ENCODE peak calls at places on chromosomes 7 and 10, in ten cellular contexts. X, H, L, A, O, C, E, P, J and Q are unnamed samples.

GRCh38 chr7:31175672-31176071 is 123.6 kb downstream of the ADCYAP1R1 start:
- DNase-seq in X (no peak), H (no peak), L (no peak), A (no peak), O (peak), C (no peak), E (no peak), P (no peak), J (no peak), Q (no peak)

GRCh38 chr7:44637788-44638594 is 31.6 kb downstream of the OGDH start:
- DNase-seq in X (peak), H (no peak), L (no peak), A (peak), O (no peak), C (no peak), E (peak), P (peak), J (peak), Q (no peak)

GRCh38 chr7:35599642-35600041 is 95.3 kb downstream of the HERPUD2 start:
- DNase-seq in X (no peak), H (no peak), L (no peak), A (no peak), O (no peak), C (no peak), E (no peak), P (no peak), J (no peak), Q (no peak)

GRCh38 chr7:138952791-138953190 is 28.4 kb downstream of the KIAA1549 start:
- DNase-seq in X (no peak), H (no peak), L (no peak), A (no peak), O (no peak), C (no peak), E (no peak), P (no peak), J (no peak), Q (no peak)

GRCh38 chr10:42421812-42422211 is 216.6 kb downstream of the ZNF33B start:
- DNase-seq in X (no peak), H (no peak), L (no peak), A (no peak), O (no peak), C (no peak), E (no peak), P (no peak), J (no peak), Q (no peak)

GRCh38 chr7:130294314-130294713 is 1.4 kb downstream of the CPA4 start:
- DNase-seq in X (no peak), H (no peak), L (no peak), A (no peak), O (no peak), C (no peak), E (no peak), P (no peak), J (no peak), Q (no peak)

GRCh38 chr10:82796510-82796909 is 921.5 kb downstream of the NRG3 start:
- DNase-seq in X (peak), H (no peak), L (no peak), A (no peak), O (no peak), C (peak), E (no peak), P (no peak), J (no peak), Q (peak)

GRCh38 chr10:61825001-61825400 is 76.5 kb upstream of the ARID5B start:
- DNase-seq in X (no peak), H (no peak), L (no peak), A (no peak), O (no peak), C (no peak), E (no peak), P (no peak), J (no peak), Q (no peak)

GRCh38 chr10:69769395-69769989 is 32.2 kb upstream of the COL13A1 start:
- DNase-seq in X (peak), H (no peak), L (no peak), A (peak), O (peak), C (no peak), E (no peak), P (peak), J (peak), Q (peak)

GRCh38 chr10:61961278-61961677 is 59.8 kb downstream of the ARID5B start:
- DNase-seq in X (no peak), H (no peak), L (no peak), A (no peak), O (no peak), C (no peak), E (no peak), P (no peak), J (no peak), Q (no peak)

GRCh38 chr10:5891009-5891408 is 966 bp downstream of the FBH1 start:
- DNase-seq in X (peak), H (no peak), L (peak), A (no peak), O (no peak), C (no peak), E (no peak), P (no peak), J (no peak), Q (no peak)

GRCh38 chr7:151954866-151955820 is 1.1 kb upstream of the GALNTL5 start:
- DNase-seq in X (peak), H (no peak), L (no peak), A (peak), O (peak), C (no peak), E (peak), P (no peak), J (no peak), Q (no peak)

GRCh38 chr7:389911-390601 is 100.1 kb downstream of the FOXL3 start:
- DNase-seq in X (no peak), H (no peak), L (peak), A (peak), O (no peak), C (no peak), E (no peak), P (no peak), J (no peak), Q (no peak)

GRCh38 chr10:69573056-69573806 is at the start of gene NEUROG3:
- DNase-seq in X (no peak), H (no peak), L (no peak), A (peak), O (peak), C (no peak), E (no peak), P (no peak), J (no peak), Q (no peak)

DNA sequence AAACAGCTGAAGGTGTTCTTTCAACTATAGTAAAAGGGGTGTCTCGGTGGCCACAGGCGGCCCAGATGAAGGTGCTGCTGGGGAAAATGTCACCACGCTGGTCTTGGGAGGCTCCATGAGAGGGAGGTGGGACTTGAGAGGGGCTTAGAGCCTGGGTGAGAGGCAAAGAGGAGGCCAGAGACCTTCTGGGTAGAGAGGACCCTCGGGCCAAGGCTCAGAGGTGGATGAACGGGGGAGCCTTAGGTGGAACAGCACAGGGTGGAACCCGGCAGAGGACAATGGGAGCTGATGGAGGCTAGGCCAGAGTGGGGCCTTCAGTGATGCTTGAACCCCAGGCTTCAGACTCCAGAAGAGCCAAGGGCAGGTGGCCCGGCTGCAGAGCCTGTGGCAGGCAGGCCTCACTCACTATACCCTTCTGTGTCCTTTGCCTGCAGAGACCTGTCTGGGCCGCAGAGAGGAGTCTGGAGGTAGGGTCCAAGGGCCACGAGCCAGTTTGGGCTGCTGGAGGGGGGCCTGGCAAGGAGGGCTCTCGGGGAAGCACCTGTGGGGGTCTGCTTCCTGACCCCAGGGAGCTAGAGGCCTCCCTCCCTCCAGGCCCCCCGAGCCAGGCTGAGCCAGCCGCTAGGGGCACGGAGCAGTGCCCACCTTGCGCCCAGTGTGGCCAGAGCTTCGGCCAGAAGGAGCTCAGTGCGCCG is 32.1 kb downstream of the ZNF783 start:
- DNase-seq in X (no peak), H (no peak), L (no peak), A (no peak), O (no peak), C (no peak), E (no peak), P (no peak), J (no peak), Q (no peak)
- H3K4me3 ChIP-seq in X (no peak), H (no peak), L (no peak), A (no peak), O (no peak), C (no peak), E (no peak), P (no peak), J (no peak), Q (no peak)

GRCh38 chr10:2933924-2934323 is 133.4 kb upstream of the PFKP start:
- DNase-seq in X (no peak), H (no peak), L (no peak), A (peak), O (no peak), C (no peak), E (no peak), P (no peak), J (no peak), Q (no peak)

GRCh38 chr10:2933041-2933440 is 134.3 kb upstream of the PFKP start:
- DNase-seq in X (no peak), H (no peak), L (no peak), A (no peak), O (no peak), C (no peak), E (no peak), P (no peak), J (no peak), Q (no peak)

GRCh38 chr10:2933519-2933918 is 133.8 kb upstream of the PFKP start:
- DNase-seq in X (no peak), H (no peak), L (no peak), A (peak), O (no peak), C (no peak), E (no peak), P (no peak), J (no peak), Q (no peak)

GRCh38 chr10:2936816-2937215 is 130.5 kb upstream of the PFKP start:
- DNase-seq in X (no peak), H (peak), L (no peak), A (no peak), O (no peak), C (no peak), E (no peak), P (no peak), J (peak), Q (no peak)

DNA sequence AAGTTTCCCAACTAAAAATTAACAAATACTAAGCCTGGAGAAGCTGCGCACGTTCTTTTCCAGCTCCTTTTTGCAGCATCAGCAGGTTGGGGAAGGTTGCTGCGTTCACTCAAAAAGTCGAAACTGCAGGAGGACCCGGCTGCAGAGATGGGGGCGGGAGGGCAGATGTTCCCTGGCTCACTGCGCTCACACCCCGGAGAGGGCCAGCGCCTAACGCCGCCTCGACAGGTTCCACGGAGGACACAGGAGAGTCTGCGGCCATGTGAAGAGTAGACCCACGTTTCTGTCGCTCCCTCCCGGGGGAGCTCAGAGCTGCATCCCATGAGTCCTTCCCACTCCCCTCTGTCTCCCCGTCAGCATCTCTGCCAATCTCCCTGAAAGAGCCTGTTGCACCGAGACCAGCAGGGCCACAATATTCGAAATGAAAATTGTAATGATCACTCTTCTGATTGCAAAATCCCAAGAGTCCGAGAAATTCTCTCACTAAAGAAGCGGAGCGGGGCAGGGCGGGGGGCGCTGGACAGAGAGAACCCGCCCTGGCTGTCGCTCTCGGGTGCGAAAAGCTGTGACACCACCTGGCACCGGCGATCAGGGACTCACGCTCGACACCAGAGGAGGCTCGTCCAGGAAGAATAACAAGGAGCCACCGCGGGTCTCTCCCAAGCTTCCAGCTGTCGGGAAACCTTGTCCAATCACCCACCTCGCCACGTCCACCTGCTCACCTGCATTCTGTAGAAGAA is 131.5 kb upstream of the PFKP start:
- DNase-seq in X (no peak), H (no peak), L (no peak), A (no peak), O (no peak), C (no peak), E (no peak), P (no peak), J (no peak), Q (no peak)
- TF ChIP-seq CTCF in X (no peak), H (no peak), L (no peak), A (no peak), O (no peak), C (no peak), E (no peak), P (no peak), J (no peak), Q (no peak)

DNA sequence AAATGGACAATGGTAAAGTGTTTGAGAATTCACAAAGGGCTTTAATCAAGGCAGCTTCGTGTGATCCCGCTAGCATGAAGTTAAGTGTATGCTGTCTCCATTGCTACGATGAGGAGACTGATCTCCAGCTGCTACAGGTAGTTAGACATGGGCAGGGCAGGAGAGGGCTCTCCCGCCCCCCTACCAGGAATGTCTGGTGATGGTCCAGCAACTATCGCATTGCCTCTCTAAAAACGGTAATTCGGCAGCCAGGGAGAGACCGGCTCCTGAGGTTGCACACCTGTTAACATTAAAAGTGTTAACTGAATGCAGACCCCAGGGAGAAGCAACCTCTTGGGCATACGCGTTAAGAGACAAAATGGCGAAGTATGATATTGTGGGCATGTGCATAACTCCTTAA is 37.9 kb downstream of the SVIL start:
- DNase-seq in X (no peak), H (no peak), L (no peak), A (no peak), O (no peak), C (no peak), E (no peak), P (no peak), J (no peak), Q (no peak)
- H3K4me3 ChIP-seq in X (no peak), H (no peak), L (no peak), A (no peak), O (no peak), C (no peak), E (no peak), P (no peak), J (no peak), Q (no peak)

DNA sequence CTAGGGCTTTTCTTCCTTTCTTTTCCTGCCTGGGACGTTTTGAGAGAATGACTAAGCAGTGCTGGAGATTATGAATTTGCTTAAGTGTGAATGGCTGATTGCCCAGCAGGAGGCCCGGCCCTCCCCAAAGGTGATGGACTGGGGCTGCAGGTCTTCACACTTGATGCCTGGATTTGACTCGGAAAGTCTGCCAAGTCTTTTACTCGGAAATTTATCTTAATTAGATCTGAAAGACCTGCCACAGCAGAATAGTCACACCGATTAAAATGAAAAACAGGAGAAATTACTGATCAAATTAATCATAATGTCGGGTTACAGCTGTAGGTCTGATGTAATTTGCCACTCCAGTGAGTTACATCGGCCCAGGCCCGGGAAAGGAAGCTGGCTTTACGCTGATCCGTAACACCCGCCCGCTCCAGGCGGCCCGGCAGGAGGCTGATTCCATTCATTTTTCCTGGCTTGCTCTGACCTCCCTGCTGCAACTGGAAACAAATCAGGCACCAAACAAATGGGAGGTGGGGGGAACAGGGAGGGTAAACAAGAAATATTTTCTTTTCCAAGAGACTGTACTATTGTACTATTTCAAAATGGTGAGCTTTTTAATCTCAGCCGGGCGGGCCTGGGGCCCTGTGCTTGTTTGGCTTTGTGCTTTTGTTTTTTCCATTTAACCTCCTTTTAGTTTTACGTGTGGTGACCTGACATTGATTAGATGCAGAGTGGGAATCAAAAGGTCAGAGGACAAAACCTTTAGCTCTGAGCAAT is 212.4 kb upstream of the YAE1 start:
- DNase-seq in X (peak), H (peak), L (no peak), A (peak), O (peak), C (peak), E (peak), P (no peak), J (peak), Q (no peak)
- TF ChIP-seq CTCF in X (no peak), H (no peak), L (no peak), A (no peak), O (no peak), C (peak), E (no peak), P (no peak), J (no peak), Q (no peak)

DNA sequence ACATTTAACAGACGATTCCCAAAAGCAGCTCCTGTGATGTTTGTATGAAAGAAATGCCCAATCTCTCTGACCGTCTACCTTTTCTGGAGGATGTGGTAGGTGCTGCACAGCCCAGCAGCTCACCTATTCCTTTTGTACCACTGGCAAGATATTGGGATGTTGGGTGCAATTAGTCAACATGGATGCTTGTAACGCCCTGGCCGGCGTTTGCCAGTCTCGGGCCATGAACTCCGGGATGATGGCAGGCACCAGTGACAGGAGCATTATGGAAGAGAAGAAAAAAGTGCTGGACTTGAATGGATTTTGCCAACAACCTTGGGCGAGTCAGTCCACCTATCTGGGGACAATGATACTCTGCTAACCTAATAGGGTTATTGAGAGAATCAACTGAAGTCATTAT is 69.0 kb upstream of the ZNF438 start:
- DNase-seq in X (no peak), H (no peak), L (no peak), A (no peak), O (no peak), C (no peak), E (no peak), P (no peak), J (no peak), Q (no peak)
- H3K4me3 ChIP-seq in X (no peak), H (no peak), L (no peak), A (no peak), O (no peak), C (no peak), E (no peak), P (peak), J (no peak), Q (no peak)

DNA sequence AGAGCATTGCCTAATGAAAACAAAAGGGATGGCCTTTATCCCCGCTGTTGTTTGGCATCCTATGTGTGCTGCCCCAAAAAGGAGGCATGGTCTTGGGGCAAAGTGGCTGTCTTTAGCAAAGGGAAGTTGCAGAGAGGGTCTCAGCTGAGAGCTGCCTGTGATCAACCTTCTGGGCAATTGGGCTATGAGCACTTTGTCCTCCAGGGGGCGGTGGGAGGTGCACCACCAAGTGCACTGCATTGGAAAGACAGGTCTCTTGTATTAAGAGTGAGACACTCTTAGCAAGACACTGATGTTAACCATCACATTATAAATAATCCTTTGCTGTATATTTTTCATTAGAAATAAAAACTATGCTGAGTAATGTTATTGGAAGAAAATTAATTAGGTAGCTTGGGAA is 314.8 kb downstream of the POM121L12 start:
- DNase-seq in X (no peak), H (no peak), L (no peak), A (peak), O (peak), C (peak), E (no peak), P (no peak), J (no peak), Q (no peak)
- TF ChIP-seq CTCF in X (no peak), H (no peak), L (peak), A (peak), O (peak), C (no peak), E (peak), P (peak), J (peak), Q (peak)

GRCh38 chr10:74078037-74078436 is 72.6 kb downstream of the AP3M1 start:
- DNase-seq in X (peak), H (no peak), L (no peak), A (no peak), O (no peak), C (no peak), E (no peak), P (no peak), J (peak), Q (no peak)

GRCh38 chr10:74081192-74081803 is 69.3 kb downstream of the AP3M1 start:
- DNase-seq in X (peak), H (peak), L (no peak), A (peak), O (peak), C (peak), E (peak), P (peak), J (no peak), Q (no peak)

GRCh38 chr10:74079028-74079913 is 71.4 kb downstream of the AP3M1 start:
- DNase-seq in X (peak), H (no peak), L (no peak), A (no peak), O (no peak), C (no peak), E (no peak), P (no peak), J (no peak), Q (no peak)

GRCh38 chr10:74081918-74082317 is 68.7 kb downstream of the AP3M1 start:
- DNase-seq in X (no peak), H (no peak), L (no peak), A (no peak), O (no peak), C (no peak), E (no peak), P (no peak), J (no peak), Q (no peak)

GRCh38 chr10:74079914-74080590 is 70.6 kb downstream of the AP3M1 start:
- DNase-seq in X (peak), H (no peak), L (no peak), A (no peak), O (no peak), C (no peak), E (no peak), P (peak), J (no peak), Q (no peak)
- H3K4me3 ChIP-seq in X (no peak), H (no peak), L (no peak), A (no peak), O (no peak), C (no peak), E (no peak), P (peak), J (no peak), Q (no peak)